ENCODE peak calls at places on chromosomes 7 and 10, in seven cellular contexts. One of them, this sample, is unnamed.

GRCh38 chr7:76086070-76086469 is 38.2 kb downstream of the MDH2 start:
- DNase-seq in IMR-90: peak
- DNase-seq in mammary epithelial cell: peak
- DNase-seq in neural progenitor cell: no peak
- DNase-seq in fibroblast of lung: no peak
- DNase-seq in HCT116: no peak
- DNase-seq in endothelial cell of umbilical vein: peak
- DNase-seq in this sample: peak

GRCh38 chr10:6091630-6092029 is 2.8 kb downstream of the RBM17 start:
- DNase-seq in HCT116: no peak
- DNase-seq in endothelial cell of umbilical vein: peak
- DNase-seq in neural progenitor cell: peak
- DNase-seq in IMR-90: no peak
- DNase-seq in mammary epithelial cell: no peak
- DNase-seq in fibroblast of lung: no peak
- DNase-seq in this sample: no peak

GRCh38 chr7:52325237-52325636 is 710.2 kb upstream of the POM121L12 start:
- DNase-seq in fibroblast of lung: no peak
- DNase-seq in HCT116: no peak
- DNase-seq in IMR-90: no peak
- DNase-seq in endothelial cell of umbilical vein: no peak
- DNase-seq in neural progenitor cell: no peak
- DNase-seq in mammary epithelial cell: no peak
- DNase-seq in this sample: no peak

GRCh38 chr7:22563621-22564241 is 63.7 kb upstream of the STEAP1B start:
- DNase-seq in neural progenitor cell: peak
- DNase-seq in fibroblast of lung: no peak
- DNase-seq in endothelial cell of umbilical vein: peak
- DNase-seq in mammary epithelial cell: peak
- DNase-seq in IMR-90: peak
- DNase-seq in HCT116: no peak
- DNase-seq in this sample: no peak

GRCh38 chr10:100186813-100187212 is 984 bp upstream of the ERLIN1 start:
- DNase-seq in HCT116: peak
- DNase-seq in IMR-90: no peak
- DNase-seq in neural progenitor cell: peak
- DNase-seq in fibroblast of lung: no peak
- DNase-seq in mammary epithelial cell: no peak
- DNase-seq in endothelial cell of umbilical vein: no peak
- DNase-seq in this sample: no peak

GRCh38 chr7:136718191-136718590 is 150.3 kb upstream of the CHRM2 start:
- DNase-seq in endothelial cell of umbilical vein: no peak
- DNase-seq in fibroblast of lung: no peak
- DNase-seq in IMR-90: no peak
- DNase-seq in neural progenitor cell: no peak
- DNase-seq in HCT116: no peak
- DNase-seq in mammary epithelial cell: no peak
- DNase-seq in this sample: no peak

GRCh38 chr10:98258683-98259454 is 9.1 kb downstream of the LOXL4 start:
- DNase-seq in IMR-90: no peak
- DNase-seq in endothelial cell of umbilical vein: no peak
- DNase-seq in HCT116: no peak
- DNase-seq in mammary epithelial cell: no peak
- DNase-seq in fibroblast of lung: no peak
- DNase-seq in neural progenitor cell: no peak
- DNase-seq in this sample: peak

GRCh38 chr7:116630932-116631449 is 41.0 kb upstream of the MET start:
- DNase-seq in endothelial cell of umbilical vein: no peak
- DNase-seq in fibroblast of lung: peak
- DNase-seq in mammary epithelial cell: peak
- DNase-seq in neural progenitor cell: peak
- DNase-seq in HCT116: peak
- DNase-seq in IMR-90: peak
- DNase-seq in this sample: peak

GRCh38 chr10:73556855-73557254 is 34.3 kb downstream of the USP54 start:
- DNase-seq in HCT116: no peak
- DNase-seq in neural progenitor cell: no peak
- DNase-seq in mammary epithelial cell: no peak
- DNase-seq in fibroblast of lung: no peak
- DNase-seq in endothelial cell of umbilical vein: no peak
- DNase-seq in IMR-90: no peak
- DNase-seq in this sample: no peak

GRCh38 chr10:48655426-48656240 is 29.0 kb upstream of the WDFY4 start:
- DNase-seq in neural progenitor cell: no peak
- DNase-seq in mammary epithelial cell: peak
- DNase-seq in IMR-90: peak
- DNase-seq in HCT116: no peak
- DNase-seq in fibroblast of lung: peak
- DNase-seq in endothelial cell of umbilical vein: peak
- DNase-seq in this sample: peak

DNA sequence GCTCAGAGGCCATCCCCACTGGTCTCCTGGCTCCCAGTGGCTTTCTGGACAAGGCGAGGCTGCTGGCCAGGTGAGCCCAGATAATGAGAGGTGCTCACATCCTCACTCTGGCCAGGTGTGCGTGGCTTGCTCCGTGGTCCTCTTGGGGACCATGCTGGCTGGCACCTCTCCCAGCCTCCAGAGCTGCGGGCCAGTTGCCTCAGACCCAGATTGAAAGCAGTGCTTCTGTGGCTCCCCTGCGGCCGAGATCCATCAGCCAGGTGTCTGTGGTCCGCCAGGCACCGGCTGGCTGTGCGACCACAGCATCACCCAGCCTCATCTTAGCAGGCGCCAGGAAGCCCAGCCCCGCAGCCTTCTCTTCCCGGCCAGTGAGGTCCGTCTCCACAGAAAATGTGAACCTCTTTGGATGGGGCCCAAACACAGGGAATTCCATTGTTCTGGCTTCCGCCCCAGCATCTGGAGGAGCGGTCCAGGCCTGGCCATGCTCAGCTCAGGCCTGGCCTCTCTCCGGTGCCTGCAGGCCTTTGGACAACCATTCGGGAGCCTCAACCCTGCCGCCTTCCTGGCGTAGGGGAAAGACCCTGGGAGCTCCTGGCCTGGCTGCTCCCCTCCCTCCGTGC is 5.2 kb upstream of the TTYH3 start:
- DNase-seq in fibroblast of lung: peak
- DNase-seq in IMR-90: peak
- DNase-seq in endothelial cell of umbilical vein: peak
- DNase-seq in mammary epithelial cell: no peak
- DNase-seq in neural progenitor cell: no peak
- DNase-seq in HCT116: no peak
- DNase-seq in this sample: no peak
- TF ChIP-seq CTCF in fibroblast of lung: no peak
- TF ChIP-seq CTCF in IMR-90: no peak
- TF ChIP-seq CTCF in endothelial cell of umbilical vein: no peak
- TF ChIP-seq CTCF in mammary epithelial cell: no peak
- TF ChIP-seq CTCF in neural progenitor cell: no peak
- TF ChIP-seq CTCF in HCT116: no peak
- TF ChIP-seq CTCF in this sample: no peak

GRCh38 chr7:134995239-134996096 is 9.2 kb downstream of the AGBL3 start:
- DNase-seq in IMR-90: no peak
- DNase-seq in fibroblast of lung: no peak
- DNase-seq in HCT116: no peak
- DNase-seq in mammary epithelial cell: no peak
- DNase-seq in endothelial cell of umbilical vein: no peak
- DNase-seq in neural progenitor cell: no peak
- DNase-seq in this sample: no peak
- H3K27ac ChIP-seq in IMR-90: no peak
- H3K27ac ChIP-seq in fibroblast of lung: no peak
- H3K27ac ChIP-seq in HCT116: no peak
- H3K27ac ChIP-seq in mammary epithelial cell: no peak
- H3K27ac ChIP-seq in endothelial cell of umbilical vein: no peak
- H3K27ac ChIP-seq in neural progenitor cell: no peak
- H3K27ac ChIP-seq in this sample: no peak

DNA sequence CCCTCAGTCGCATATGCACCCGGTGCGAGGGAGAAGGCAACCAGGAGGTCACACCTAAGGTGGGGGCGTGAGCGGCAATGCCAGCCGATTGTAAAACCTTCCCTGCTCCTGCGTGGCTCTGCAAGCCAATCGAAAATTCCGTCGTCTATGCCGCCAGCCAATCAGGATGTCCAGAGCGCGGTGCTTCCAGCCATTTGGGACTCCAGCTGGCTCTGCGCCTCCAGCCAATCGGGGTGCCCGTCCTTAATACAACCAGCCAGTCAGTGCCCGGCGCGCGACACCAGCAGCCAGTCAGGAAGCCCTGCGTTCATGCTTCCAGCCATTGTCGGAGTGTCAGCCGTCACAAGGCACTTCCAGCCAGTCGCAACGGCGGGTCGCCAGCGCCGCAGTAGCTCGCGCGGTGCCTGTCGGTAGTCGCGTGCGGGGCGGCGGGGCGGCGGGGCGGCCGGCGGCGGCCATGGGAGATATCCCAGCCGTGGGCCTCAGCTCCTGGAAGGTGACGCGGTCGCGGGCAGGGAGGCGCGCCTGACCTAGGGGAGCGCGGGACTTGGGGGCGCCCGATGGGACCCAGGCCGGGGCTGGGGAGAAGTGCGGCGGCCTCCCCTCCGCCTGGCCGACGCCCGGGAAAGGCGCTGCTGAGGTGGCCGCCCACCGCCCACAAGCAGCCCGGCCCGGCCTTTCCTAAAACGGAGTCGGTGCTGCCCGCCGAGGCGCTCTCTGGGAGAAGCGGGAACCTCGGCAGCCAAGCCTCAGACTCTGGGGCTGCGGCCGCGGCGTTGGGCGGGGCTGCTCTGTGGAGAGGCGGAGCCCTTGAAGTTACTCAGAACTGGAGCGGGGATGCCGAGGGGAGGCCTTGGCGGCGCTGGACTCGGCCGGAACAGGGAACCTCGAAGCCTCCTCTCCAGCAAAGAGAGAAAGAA is at the start of gene AKR1E2:
- DNase-seq in endothelial cell of umbilical vein: peak
- DNase-seq in HCT116: peak
- DNase-seq in mammary epithelial cell: peak
- DNase-seq in neural progenitor cell: peak
- DNase-seq in IMR-90: peak
- DNase-seq in fibroblast of lung: peak
- DNase-seq in this sample: peak
- H2AFZ ChIP-seq in endothelial cell of umbilical vein: peak
- H2AFZ ChIP-seq in HCT116: no peak
- H2AFZ ChIP-seq in mammary epithelial cell: peak
- H2AFZ ChIP-seq in neural progenitor cell: peak
- H2AFZ ChIP-seq in IMR-90: peak
- H2AFZ ChIP-seq in fibroblast of lung: peak
- H2AFZ ChIP-seq in this sample: peak

GRCh38 chr7:135283959-135284638 is 50.5 kb downstream of the STRA8 start:
- DNase-seq in IMR-90: no peak
- DNase-seq in HCT116: no peak
- DNase-seq in endothelial cell of umbilical vein: no peak
- DNase-seq in fibroblast of lung: no peak
- DNase-seq in mammary epithelial cell: no peak
- DNase-seq in neural progenitor cell: no peak
- DNase-seq in this sample: no peak
- TF ChIP-seq CTCF in IMR-90: no peak
- TF ChIP-seq CTCF in HCT116: no peak
- TF ChIP-seq CTCF in endothelial cell of umbilical vein: no peak
- TF ChIP-seq CTCF in fibroblast of lung: no peak
- TF ChIP-seq CTCF in mammary epithelial cell: no peak
- TF ChIP-seq CTCF in neural progenitor cell: no peak
- TF ChIP-seq CTCF in this sample: no peak

GRCh38 chr7:130112662-130113425 is 42.5 kb downstream of the KLHDC10 start:
- DNase-seq in endothelial cell of umbilical vein: no peak
- DNase-seq in IMR-90: no peak
- DNase-seq in mammary epithelial cell: no peak
- DNase-seq in fibroblast of lung: no peak
- DNase-seq in neural progenitor cell: no peak
- DNase-seq in HCT116: no peak
- DNase-seq in this sample: no peak

GRCh38 chr7:130114374-130114773 is 44.0 kb downstream of the KLHDC10 start:
- DNase-seq in neural progenitor cell: no peak
- DNase-seq in HCT116: no peak
- DNase-seq in mammary epithelial cell: no peak
- DNase-seq in IMR-90: no peak
- DNase-seq in fibroblast of lung: no peak
- DNase-seq in endothelial cell of umbilical vein: no peak
- DNase-seq in this sample: no peak

GRCh38 chr7:130114776-130115175 is 44.4 kb downstream of the KLHDC10 start:
- DNase-seq in mammary epithelial cell: peak
- DNase-seq in neural progenitor cell: no peak
- DNase-seq in IMR-90: no peak
- DNase-seq in fibroblast of lung: no peak
- DNase-seq in endothelial cell of umbilical vein: no peak
- DNase-seq in HCT116: peak
- DNase-seq in this sample: peak

GRCh38 chr7:130112078-130112477 is 41.7 kb downstream of the KLHDC10 start:
- DNase-seq in neural progenitor cell: no peak
- DNase-seq in mammary epithelial cell: no peak
- DNase-seq in IMR-90: no peak
- DNase-seq in fibroblast of lung: no peak
- DNase-seq in endothelial cell of umbilical vein: no peak
- DNase-seq in HCT116: no peak
- DNase-seq in this sample: no peak

DNA sequence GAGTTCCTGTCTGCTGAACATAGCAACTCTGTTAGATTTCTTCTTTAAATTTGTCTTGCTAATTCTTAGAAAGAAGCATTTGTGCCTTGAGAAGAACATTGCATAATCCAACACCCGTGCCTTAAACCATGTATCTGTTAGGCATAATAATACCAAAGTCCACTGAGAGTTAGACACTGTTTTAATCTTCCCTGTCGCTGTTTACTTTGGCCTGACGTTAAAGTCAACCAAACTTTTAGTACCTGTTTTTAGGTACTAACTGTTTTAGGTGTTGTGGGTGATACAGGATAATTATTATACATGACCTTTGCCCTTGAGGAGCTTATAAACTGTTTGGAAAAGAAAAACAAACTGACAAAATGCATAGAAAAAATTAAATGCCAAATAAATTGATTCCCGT is 43.6 kb downstream of the KLHDC10 start:
- DNase-seq in endothelial cell of umbilical vein: no peak
- DNase-seq in IMR-90: no peak
- DNase-seq in fibroblast of lung: no peak
- DNase-seq in HCT116: no peak
- DNase-seq in mammary epithelial cell: no peak
- DNase-seq in neural progenitor cell: no peak
- DNase-seq in this sample: no peak
- H3K27ac ChIP-seq in endothelial cell of umbilical vein: no peak
- H3K27ac ChIP-seq in IMR-90: no peak
- H3K27ac ChIP-seq in fibroblast of lung: no peak
- H3K27ac ChIP-seq in HCT116: no peak
- H3K27ac ChIP-seq in mammary epithelial cell: no peak
- H3K27ac ChIP-seq in neural progenitor cell: no peak
- H3K27ac ChIP-seq in this sample: no peak

GRCh38 chr7:79528421-79528820 is 75.0 kb upstream of the MAGI2 start:
- DNase-seq in neural progenitor cell: no peak
- DNase-seq in HCT116: peak
- DNase-seq in IMR-90: no peak
- DNase-seq in endothelial cell of umbilical vein: no peak
- DNase-seq in fibroblast of lung: no peak
- DNase-seq in mammary epithelial cell: peak
- DNase-seq in this sample: no peak
- H2AFZ ChIP-seq in neural progenitor cell: peak
- H2AFZ ChIP-seq in HCT116: no peak
- H2AFZ ChIP-seq in IMR-90: no peak
- H2AFZ ChIP-seq in endothelial cell of umbilical vein: no peak
- H2AFZ ChIP-seq in fibroblast of lung: no peak
- H2AFZ ChIP-seq in mammary epithelial cell: no peak
- H2AFZ ChIP-seq in this sample: no peak